ENCODE peak calls at places on chromosomes 4 and X, in five cellular contexts. N is K562, H is HepG2, F is GM12878, T is A549. J is an unnamed sample.

GRCh38 chr4:8044699-8045098 is 105.0 kb upstream of the AFAP1 start:
- DNase-seq in H (no peak), N (no peak), T (no peak), F (no peak), J (no peak)

GRCh38 chr4:102562995-102563394 is 61.8 kb downstream of the NFKB1 start:
- DNase-seq in N (no peak), F (no peak), T (no peak), H (no peak), J (no peak)

GRCh38 chr4:76952631-76953587 is 3.4 kb downstream of the SEPTIN11 start:
- DNase-seq in H (no peak), N (no peak), T (no peak), F (no peak), J (no peak)

GRCh38 chr4:54992266-54992665 is 133.1 kb downstream of the KDR start:
- DNase-seq in N (no peak), T (no peak), H (no peak), F (no peak), J (no peak)

GRCh38 chrX:98407526-98408049 is 1523.9 kb downstream of the RPA4 start:
- DNase-seq in H (no peak), F (no peak), N (no peak), T (no peak), J (no peak)

GRCh38 chr4:11301075-11301660 is 127.5 kb downstream of the HS3ST1 start:
- DNase-seq in H (no peak), T (no peak), F (no peak), N (no peak), J (no peak)

GRCh38 chr4:108690738-108691137 is 40.3 kb downstream of the OSTC start:
- DNase-seq in H (no peak), N (no peak), F (no peak), T (no peak), J (no peak)

GRCh38 chr4:83113429-83113786 is 1.1 kb downstream of the PLAC8 start:
- DNase-seq in F (no peak), N (no peak), T (no peak), H (no peak), J (no peak)

GRCh38 chr4:16865897-16866283 is 32.6 kb downstream of the LDB2 start:
- DNase-seq in N (no peak), F (no peak), H (no peak), T (no peak), J (no peak)

DNA sequence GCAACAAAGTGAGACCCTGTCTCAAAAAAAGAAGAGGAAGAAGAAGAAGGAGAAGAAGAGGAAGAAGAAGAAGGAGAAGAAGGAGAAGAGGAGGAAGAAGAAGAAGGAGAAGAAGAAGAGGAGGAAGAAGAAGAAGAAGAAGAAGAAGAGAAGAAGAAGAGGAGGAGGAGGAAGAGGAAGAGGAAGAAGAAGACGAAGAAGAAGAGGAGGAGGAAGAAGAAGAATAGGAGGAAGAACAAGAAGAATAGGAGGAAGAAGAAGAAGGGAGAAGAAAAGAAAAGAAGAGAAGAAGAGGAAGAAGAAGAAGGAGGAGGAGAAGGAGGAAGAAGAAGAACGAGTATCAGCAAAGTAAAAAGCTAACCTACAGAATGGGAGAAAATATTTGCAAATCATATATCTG is 33.3 kb upstream of the LONRF3 start:
- DNase-seq in F (no peak), H (no peak), N (no peak), T (no peak), J (no peak)
- TF ChIP-seq ESRRA in F (no peak), H (no peak), N (no peak), T (no peak), J (no peak)

GRCh38 chr4:36024901-36025610 is 219.3 kb downstream of the ARAP2 start:
- DNase-seq in N (no peak), T (no peak), H (no peak), F (no peak), J (no peak)
- TF ChIP-seq ESRRA in N (no peak), T (no peak), H (no peak), F (no peak), J (no peak)

GRCh38 chr4:147498031-147498700 is 17.3 kb downstream of the EDNRA start:
- DNase-seq in H (no peak), N (no peak), T (no peak), F (no peak), J (no peak)
- TF ChIP-seq ESRRA in H (no peak), N (no peak), T (no peak), F (no peak), J (no peak)

DNA sequence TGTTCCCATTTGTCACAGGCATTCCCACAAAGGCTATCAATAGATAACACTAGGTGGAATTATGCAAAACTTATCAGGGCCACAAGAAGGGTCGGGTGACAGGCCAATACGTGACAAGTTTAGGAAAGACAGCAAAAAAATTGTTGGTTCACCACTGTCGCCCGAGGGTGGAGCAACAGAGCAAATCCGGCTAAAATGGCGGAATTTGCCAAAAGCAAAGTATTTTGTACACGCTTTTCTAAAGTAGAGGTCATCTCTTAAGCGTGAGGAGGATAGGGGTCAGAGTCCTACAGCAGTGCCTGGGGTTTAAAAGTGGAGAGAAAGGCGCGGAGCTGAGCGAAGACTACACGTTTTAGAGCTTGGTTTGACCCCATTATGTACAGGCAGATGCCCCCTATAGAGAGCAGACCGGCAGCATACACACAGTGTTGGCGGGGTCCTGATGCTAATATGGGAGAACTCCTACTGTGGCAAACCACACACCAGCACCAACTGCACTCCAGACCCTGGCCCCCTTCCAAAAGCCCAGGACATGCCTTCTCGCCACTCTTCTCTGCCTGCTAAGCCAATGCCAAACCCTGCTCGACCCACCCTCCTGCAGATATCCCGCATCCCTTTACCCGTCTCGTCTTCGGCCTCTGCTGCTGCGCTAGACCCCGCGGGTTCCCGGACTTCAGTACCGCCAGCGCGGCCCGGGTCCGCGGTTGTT is 733 bp downstream of the CCNA2 start:
- DNase-seq in F (no peak), N (peak), H (peak), T (peak), J (peak)
- TF ChIP-seq ESRRA in F (no peak), N (no peak), H (peak), T (no peak), J (no peak)

DNA sequence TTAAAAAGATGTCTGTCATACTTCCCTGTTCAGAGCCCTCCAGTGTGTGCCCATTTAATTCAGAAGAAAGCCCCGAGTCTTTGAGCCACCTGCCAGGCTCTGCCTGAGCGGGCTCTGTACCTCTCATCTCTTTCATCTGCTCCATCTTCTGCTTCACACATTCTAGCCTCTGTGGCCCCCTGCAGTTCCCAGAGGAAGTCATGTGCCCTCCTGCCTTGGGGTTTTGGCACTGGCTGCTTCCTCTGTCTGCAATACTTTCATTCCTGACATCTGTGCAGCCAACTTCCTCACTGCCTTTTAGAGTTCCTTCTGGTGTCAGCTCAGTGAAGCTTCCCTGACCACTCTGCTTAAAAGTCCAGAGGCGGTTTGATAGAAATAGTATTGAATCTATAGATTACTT is 6.2 kb upstream of the STK32B start:
- DNase-seq in F (no peak), T (no peak), N (no peak), H (no peak), J (no peak)
- TF ChIP-seq ESRRA in F (no peak), T (no peak), N (no peak), H (no peak), J (no peak)

GRCh38 chr4:30719363-30720020 is 677 bp upstream of the PCDH7 start:
- DNase-seq in N (no peak), T (peak), F (no peak), H (no peak), J (peak)
- TF ChIP-seq ESRRA in N (no peak), T (no peak), F (no peak), H (no peak), J (no peak)

DNA sequence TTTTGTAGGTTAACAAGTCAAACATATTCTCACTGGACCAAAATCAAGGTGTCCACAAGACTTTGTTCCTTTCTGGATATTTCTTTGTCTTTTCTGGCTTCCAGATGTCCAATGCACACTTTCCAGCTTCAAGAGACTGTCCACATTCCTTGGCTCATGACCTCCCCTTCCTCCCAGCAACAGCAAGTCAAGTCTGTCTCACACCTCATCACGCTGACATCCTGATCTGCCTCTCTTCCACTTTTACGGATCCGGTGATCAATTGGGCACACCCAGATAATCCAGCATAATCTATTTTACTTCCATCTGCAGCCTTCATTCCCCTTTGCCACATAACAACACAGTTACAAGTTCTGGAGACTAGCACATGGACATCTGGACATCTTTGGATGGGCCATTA is 9.6 kb downstream of the TIFA start:
- DNase-seq in H (no peak), F (no peak), N (no peak), T (no peak), J (no peak)
- TF ChIP-seq ESRRA in H (no peak), F (no peak), N (no peak), T (no peak), J (no peak)

J was measured in WTC11.